ENCODE peak calls at places on chromosome 20, in six cellular contexts. B is cardiac muscle cell, M is mesendoderm, V is germinal center, J is midbrain, F is stromal cell of bone marrow. O is an unnamed sample.

GRCh38 chr20:14235355-14235754 is 102.1 kb downstream of the FLRT3 start:
- DNase-seq in V (no peak), B (no peak), F (peak; percentile 13), J (no peak), M (no peak), O (peak; percentile 13)

GRCh38 chr20:22499475-22500174 is 84.7 kb downstream of the FOXA2 start:
- DNase-seq in B (no peak), V (no peak), M (no peak), F (no peak), J (no peak), O (no peak)

GRCh38 chr20:2840138-2840966 is at the start of the genes PCED1A and VPS16:
- DNase-seq in V (peak; percentile 94), M (peak; percentile 90), F (peak; percentile 69), B (peak; percentile 89), J (peak; percentile 90), O (peak; percentile 91)

GRCh38 chr20:42082611-42083010 is 464.4 kb upstream of the CHD6 start:
- DNase-seq in J (no peak), F (no peak), M (no peak), B (no peak), V (no peak), O (no peak)

GRCh38 chr20:21353236-21353635 is 44.1 kb downstream of the NKX2-4 start:
- DNase-seq in F (peak; percentile 13), J (no peak), M (no peak), V (no peak), B (no peak), O (no peak)

GRCh38 chr20:10558635-10559187 is 115.1 kb downstream of the JAG1 start:
- DNase-seq in M (peak; percentile 29), F (peak; percentile 54), V (no peak), J (no peak), B (peak; percentile 32), O (no peak)

GRCh38 chr20:36315545-36316351 is 9.6 kb downstream of the DLGAP4 start:
- DNase-seq in V (no peak), B (no peak), M (no peak), J (no peak), F (no peak), O (no peak)

GRCh38 chr20:61560361-61560853 is 308.3 kb downstream of the CDH4 start:
- DNase-seq in M (peak; percentile 77), B (no peak), J (no peak), V (no peak), F (no peak), O (no peak)

GRCh38 chr20:60820918-60821317 is 431.1 kb upstream of the CDH4 start:
- DNase-seq in B (no peak), M (no peak), J (no peak), V (no peak), F (no peak), O (peak; percentile 40)

GRCh38 chr20:62502496-62503095 is 26.8 kb upstream of the GATA5 start:
- DNase-seq in V (no peak), B (no peak), M (no peak), J (no peak), F (no peak), O (no peak)

GRCh38 chr20:61352381-61353260 is 100.6 kb downstream of the CDH4 start:
- DNase-seq in M (peak; percentile 23), V (no peak), B (no peak), F (no peak), J (no peak), O (no peak)

GRCh38 chr20:34516874-34517542 is 786 bp downstream of the DYNLRB1 start:
- DNase-seq in B (peak; percentile 28), M (peak; percentile 43), J (peak; percentile 64), F (no peak), V (peak; percentile 52), O (peak; percentile 61)

GRCh38 chr20:44863661-44864060 is 21.8 kb upstream of the YWHAB start:
- DNase-seq in F (no peak), J (no peak), V (no peak), M (no peak), B (peak; percentile 30), O (no peak)

GRCh38 chr20:14830899-14831298 is 493.5 kb upstream of the FLRT3 start:
- DNase-seq in V (no peak), B (no peak), M (no peak), F (no peak), J (no peak), O (no peak)

GRCh38 chr20:63152322-63153253 is 63.3 kb downstream of the YTHDF1 start:
- DNase-seq in M (no peak), J (no peak), B (no peak), F (no peak), V (no peak), O (no peak)

GRCh38 chr20:17721802-17722486 is 22.2 kb downstream of the BANF2 start:
- DNase-seq in M (peak; percentile 34), J (no peak), F (no peak), B (no peak), V (no peak), O (no peak)

GRCh38 chr20:4592316-4593148 is 129.2 kb upstream of the PRND start:
- DNase-seq in F (no peak), B (peak; percentile 73), V (peak; percentile 71), J (peak; percentile 46), M (peak; percentile 56), O (peak; percentile 60)

GRCh38 chr20:41185013-41185757 is 47.8 kb downstream of the PLCG1 start:
- DNase-seq in V (no peak), J (peak; percentile 78), M (no peak), B (no peak), F (no peak), O (no peak)

GRCh38 chr20:11364736-11365135 is 553.0 kb upstream of the BTBD3 start:
- DNase-seq in J (no peak), V (no peak), M (no peak), F (no peak), B (no peak), O (no peak)

GRCh38 chr20:38278150-38278549 is 17.6 kb upstream of the KIAA1755 start:
- DNase-seq in B (no peak), F (no peak), V (no peak), M (no peak), J (no peak), O (no peak)

GRCh38 chr20:23585808-23586734 is 17.8 kb upstream of the CST9L start:
- DNase-seq in B (no peak), F (no peak), V (no peak), M (no peak), J (no peak), O (no peak)

GRCh38 chr20:41466836-41467619 is 100.4 kb upstream of the EMILIN3 start:
- DNase-seq in M (no peak), B (no peak), V (no peak), J (no peak), F (no peak), O (no peak)

GRCh38 chr20:25079171-25079570 is 2.8 kb downstream of the VSX1 start:
- DNase-seq in F (no peak), V (no peak), M (no peak), B (no peak), J (no peak), O (no peak)

GRCh38 chr20:63106108-63106764 is 99.5 kb upstream of the BHLHE23 start:
- DNase-seq in J (no peak), F (no peak), M (no peak), B (no peak), V (no peak), O (no peak)

GRCh38 chr20:17571153-17571527 is 1.3 kb downstream of the DSTN start:
- DNase-seq in J (no peak), F (no peak), M (no peak), V (no peak), B (no peak), O (no peak)

GRCh38 chr20:18056174-18057105 is 1.3 kb downstream of the OVOL2 start:
- DNase-seq in F (no peak), J (no peak), B (peak; percentile 33), M (peak; percentile 53), V (peak; percentile 38), O (peak; percentile 20)

GRCh38 chr20:63520939-63521601 is 505 bp downstream of the PPDPF start:
- DNase-seq in J (peak; percentile 86), F (peak; percentile 43), M (peak; percentile 73), B (peak; percentile 80), V (peak; percentile 76), O (no peak)

GRCh38 chr20:9072741-9073310 is 3.9 kb downstream of the PLCB4 start:
- DNase-seq in F (no peak), M (peak; percentile 95), J (no peak), B (no peak), V (no peak), O (no peak)

GRCh38 chr20:35555951-35556645 is 14.2 kb downstream of the ERGIC3 start:
- DNase-seq in F (no peak), V (no peak), B (no peak), J (no peak), M (no peak), O (no peak)

GRCh38 chr20:50191566-50192363 is 1.1 kb downstream of the CEBPB start:
- DNase-seq in V (peak; percentile 75), B (peak; percentile 79), F (no peak), J (no peak), M (peak; percentile 88), O (peak; percentile 89)

GRCh38 chr20:14098261-14098660 is 102.9 kb downstream of the MACROD2 start:
- DNase-seq in J (no peak), M (no peak), B (no peak), F (no peak), V (no peak), O (no peak)

GRCh38 chr20:31843288-31843687 is 2.1 kb downstream of the FOXS1 start:
- DNase-seq in J (no peak), B (no peak), V (no peak), F (no peak), M (no peak), O (no peak)

GRCh38 chr20:59425572-59425971 is 125.2 kb downstream of the EDN3 start:
- DNase-seq in F (no peak), J (no peak), V (no peak), B (no peak), M (no peak), O (no peak)

GRCh38 chr20:49724637-49725606 is 11.2 kb upstream of the B4GALT5 start:
- DNase-seq in V (no peak), B (no peak), F (peak; percentile 79), J (no peak), M (peak; percentile 45), O (peak; percentile 87)

GRCh38 chr20:29497261-29497671 is 1760.2 kb upstream of the DEFB115 start:
- DNase-seq in V (no peak), M (no peak), J (no peak), B (no peak), F (peak; percentile 12), O (no peak)

GRCh38 chr20:34562643-34563042 is 4.1 kb downstream of the MAP1LC3A start:
- DNase-seq in B (no peak), J (no peak), V (no peak), M (peak; percentile 59), F (no peak), O (peak; percentile 49)

GRCh38 chr20:43209831-43210230 is 20.1 kb upstream of the PTPRT start:
- DNase-seq in M (no peak), J (no peak), F (no peak), V (no peak), B (no peak), O (no peak)

GRCh38 chr20:25389858-25390537 is 637 bp downstream of the ABHD12 start:
- DNase-seq in J (peak; percentile 40), M (peak; percentile 48), F (no peak), B (peak; percentile 74), V (peak; percentile 43), O (peak; percentile 54)

O was measured in NB4.